ENCODE peak calls at places on chromosome 12, in ten cellular contexts. L is heart right ventricle, M is IMR-90, Y is cardiac fibroblast, S is T-helper 9 cell, K is ACHN, N is GM04504, V is globus pallidus, D is activated T-cell treated with anti-CD3 and anti-CD28 coated beads for 1 hour, E is GM18507. B is an unnamed sample.

GRCh38 chr12:57367121-57367520 is 63.7 kb downstream of the R3HDM2 start:
- DNase-seq in S (no peak), N (no peak), K (no peak), V (no peak), E (no peak), Y (no peak), D (no peak), L (no peak), M (peak), B (no peak)

GRCh38 chr12:109196332-109196731 is 79.9 kb downstream of the ACACB start:
- DNase-seq in N (no peak), S (no peak), M (no peak), V (no peak), E (no peak), Y (no peak), K (no peak), D (no peak), L (no peak), B (no peak)

GRCh38 chr12:131424270-131424669 is 286.6 kb upstream of the SFSWAP start:
- DNase-seq in N (no peak), V (no peak), S (no peak), Y (no peak), D (no peak), M (no peak), L (no peak), E (no peak), K (no peak), B (no peak)

GRCh38 chr12:47360771-47361388 is 281.1 kb upstream of the AMIGO2 start:
- DNase-seq in Y (no peak), E (no peak), V (peak), S (peak), K (no peak), M (no peak), L (no peak), N (no peak), D (peak), B (no peak)

GRCh38 chr12:115313929-115314328 is 630.0 kb upstream of the TBX3 start:
- DNase-seq in N (peak), E (no peak), Y (peak), K (no peak), L (no peak), M (peak), V (no peak), S (no peak), D (no peak), B (no peak)

GRCh38 chr12:15794196-15794595 is 5.0 kb upstream of the EPS8 start:
- DNase-seq in V (no peak), D (no peak), M (no peak), K (no peak), L (no peak), Y (no peak), S (no peak), E (no peak), N (no peak), B (no peak)

GRCh38 chr12:102740157-102741032 is 176.6 kb downstream of the PAH start:
- DNase-seq in M (peak), N (peak), V (peak), D (no peak), E (no peak), Y (peak), L (no peak), S (no peak), K (peak), B (no peak)

GRCh38 chr12:117501066-117501465 is 139.6 kb upstream of the NOS1 start:
- DNase-seq in S (no peak), V (no peak), Y (no peak), E (no peak), M (no peak), D (no peak), N (no peak), L (no peak), K (no peak), B (no peak)

GRCh38 chr12:954736-955135 is 5.2 kb upstream of the RAD52 start:
- DNase-seq in E (no peak), K (no peak), N (no peak), D (no peak), L (no peak), V (no peak), M (no peak), S (no peak), Y (no peak), B (no peak)

GRCh38 chr12:122395319-122395718 is 27.1 kb downstream of the CLIP1 start:
- DNase-seq in M (peak), Y (peak), D (no peak), N (peak), S (no peak), V (no peak), E (no peak), L (no peak), K (peak), B (no peak)

GRCh38 chr12:26822051-26822450 is 10.9 kb downstream of the ITPR2 start:
- DNase-seq in E (no peak), S (no peak), V (no peak), D (no peak), K (peak), N (no peak), L (no peak), M (no peak), Y (peak), B (no peak)

GRCh38 chr12:2615665-2616387 is 178.9 kb upstream of the FKBP4 start:
- DNase-seq in V (no peak), L (peak), M (peak), S (no peak), D (no peak), E (no peak), N (no peak), K (no peak), Y (peak), B (no peak)

GRCh38 chr12:49357099-49357678 is 10.1 kb upstream of the SPATS2 start:
- DNase-seq in V (no peak), L (no peak), Y (peak), D (no peak), K (peak), N (no peak), E (no peak), M (peak), S (no peak), B (no peak)

GRCh38 chr12:23684121-23684520 is 265.3 kb downstream of the SOX5 start:
- DNase-seq in D (no peak), Y (no peak), N (no peak), S (no peak), E (no peak), K (no peak), M (no peak), L (no peak), V (no peak), B (no peak)

GRCh38 chr12:25286837-25287236 is 36.1 kb upstream of the KRAS start:
- DNase-seq in Y (no peak), S (no peak), M (no peak), E (no peak), N (no peak), L (no peak), K (no peak), V (no peak), D (no peak), B (no peak)

GRCh38 chr12:636632-637031 is 26.6 kb downstream of the NINJ2 start:
- DNase-seq in V (no peak), S (no peak), K (no peak), E (no peak), Y (no peak), L (no peak), N (no peak), D (no peak), M (no peak), B (no peak)

GRCh38 chr12:104365921-104366410 is 62.4 kb downstream of the EID3 start:
- DNase-seq in D (no peak), M (no peak), V (no peak), S (no peak), N (no peak), K (no peak), Y (no peak), L (no peak), E (no peak), B (no peak)

GRCh38 chr12:129871991-129872969 is 31.5 kb downstream of the TMEM132D start:
- DNase-seq in N (no peak), D (no peak), L (no peak), Y (no peak), E (no peak), V (no peak), M (no peak), S (no peak), K (no peak), B (no peak)

GRCh38 chr12:69916541-69917270 is 91.7 kb downstream of the MYRFL start:
- DNase-seq in Y (peak), V (no peak), S (no peak), M (no peak), D (no peak), L (no peak), N (no peak), K (no peak), E (no peak), B (no peak)

GRCh38 chr12:14961466-14962155 is at the start of gene ARHGDIB:
- DNase-seq in S (peak), K (no peak), E (peak), N (no peak), D (peak), Y (peak), V (peak), M (no peak), L (peak), B (peak)

GRCh38 chr12:66541446-66541845 is 137.4 kb downstream of the GRIP1 start:
- DNase-seq in S (no peak), L (no peak), E (no peak), K (no peak), Y (no peak), V (no peak), D (no peak), M (no peak), N (no peak), B (no peak)

GRCh38 chr12:24719293-24719721 is 229.6 kb downstream of the BCAT1 start:
- DNase-seq in S (no peak), Y (peak), L (no peak), N (no peak), D (no peak), K (peak), V (no peak), E (no peak), M (peak), B (no peak)

GRCh38 chr12:23895792-23896218 is 53.7 kb downstream of the SOX5 start:
- DNase-seq in S (no peak), E (no peak), K (no peak), L (no peak), Y (peak), N (no peak), V (peak), M (no peak), D (no peak), B (no peak)

GRCh38 chr12:54879132-54879531 is 24.8 kb downstream of the MUCL1 start:
- DNase-seq in E (no peak), M (peak), D (no peak), Y (peak), L (no peak), K (no peak), V (no peak), S (no peak), N (peak), B (no peak)

GRCh38 chr12:109729837-109730200 is 16.2 kb downstream of the FAM222A start:
- DNase-seq in S (no peak), Y (no peak), D (no peak), E (no peak), M (no peak), L (no peak), K (no peak), N (no peak), V (no peak), B (no peak)

GRCh38 chr12:32110417-32110816 is 3.8 kb downstream of the BICD1 start:
- DNase-seq in M (no peak), V (no peak), S (no peak), Y (no peak), E (no peak), D (no peak), L (no peak), N (no peak), K (no peak), B (no peak)

GRCh38 chr12:101001669-101002068 is 207.1 kb downstream of the ANO4 start:
- DNase-seq in V (no peak), Y (no peak), D (no peak), E (no peak), S (no peak), N (no peak), M (no peak), K (no peak), L (no peak), B (no peak)

GRCh38 chr12:115998789-115999478 is 278.6 kb downstream of the MED13L start:
- DNase-seq in M (peak), K (no peak), L (no peak), Y (no peak), N (no peak), V (no peak), E (no peak), D (no peak), S (no peak), B (no peak)

GRCh38 chr12:22275847-22276246 is 58.7 kb downstream of the ST8SIA1 start:
- DNase-seq in E (no peak), L (peak), S (no peak), Y (peak), V (no peak), K (peak), D (no peak), M (peak), N (peak), B (no peak)

GRCh38 chr12:102478416-102479098 is 1.8 kb downstream of the IGF1 start:
- DNase-seq in L (no peak), Y (no peak), S (no peak), M (no peak), E (no peak), N (no peak), K (no peak), V (no peak), D (no peak), B (no peak)

GRCh38 chr12:57135487-57135886 is 7.2 kb downstream of the LRP1 start:
- DNase-seq in V (no peak), M (peak), S (no peak), K (no peak), L (peak), D (no peak), E (no peak), Y (peak), N (no peak), B (no peak)